ENCODE peak calls at places on chromosomes 13 and 19, in six cellular contexts. G is fibroblast of mammary gland, A is neural progenitor cell, J is psoas muscle, L is glutamatergic neuron, O is NCI-H2081 treated with DMSO at 0.1 percent for 48 hours. I is an unnamed sample.

GRCh38 chr19:3625996-3626472 is 556 bp downstream of the CACTIN start:
- DNase-seq in J (no peak), A (peak), L (no peak), G (no peak), O (no peak), I (no peak)

GRCh38 chr19:18020212-18021067 is 12.5 kb downstream of the ARRDC2 start:
- DNase-seq in J (peak), A (no peak), G (peak), O (no peak), L (no peak), I (no peak)

GRCh38 chr19:46478356-46478986 is 7.1 kb upstream of the PNMA8A start:
- DNase-seq in A (peak), L (no peak), O (no peak), G (peak), J (no peak), I (no peak)

GRCh38 chr13:44660050-44660449 is 83.9 kb upstream of the TSC22D1 start:
- DNase-seq in A (no peak), L (no peak), G (no peak), J (no peak), O (no peak), I (no peak)

GRCh38 chr19:53884256-53884655 is 2.3 kb downstream of the PRKCG start:
- DNase-seq in A (no peak), G (no peak), O (no peak), J (no peak), L (no peak), I (no peak)

GRCh38 chr13:25347156-25347555 is 24.6 kb upstream of the ATP8A2 start:
- DNase-seq in A (no peak), G (no peak), L (no peak), J (no peak), O (no peak), I (no peak)

GRCh38 chr13:82330499-82330898 is 1551.8 kb downstream of the SLITRK1 start:
- DNase-seq in O (no peak), J (no peak), L (no peak), G (peak), A (no peak), I (no peak)

GRCh38 chr13:113852536-113853517 is 11.0 kb downstream of the GAS6 start:
- DNase-seq in O (no peak), J (no peak), L (no peak), A (no peak), G (no peak), I (no peak)

GRCh38 chr19:8022275-8022674 is 16.8 kb upstream of the ELAVL1 start:
- DNase-seq in G (no peak), O (no peak), A (no peak), J (no peak), L (no peak), I (no peak)

GRCh38 chr19:53519431-53519830 is 18.5 kb upstream of the ZNF331 start:
- DNase-seq in O (no peak), G (no peak), J (no peak), A (no peak), L (no peak), I (no peak)

I was measured in activated T-cell treated with anti-CD3 and anti-CD28 coated beads, Interleukin-2, amount 50 U/mL, for 4 hours.